ENCODE peak calls at places on chromosomes 5 and 9, in six cellular contexts. T, L, O, S, B and J are unnamed samples.
A peak's percentile ranks its signal among the peaks of the same experiment; 100 is the strongest.

GRCh38 chr5:120368923-120369715 is 95.0 kb upstream of the PRR16 start:
- DNase-seq in T (no peak), L (no peak), O (no peak), S (no peak), B (no peak), J (no peak)

GRCh38 chr5:28543699-28544098 is 1505.3 kb upstream of the CDH9 start:
- DNase-seq in T (no peak), L (peak; percentile 5), O (no peak), S (no peak), B (no peak), J (no peak)

GRCh38 chr5:77379558-77380061 is 112.5 kb downstream of the WDR41 start:
- DNase-seq in T (no peak), L (no peak), O (peak; percentile 57), S (no peak), B (no peak), J (no peak)

GRCh38 chr9:95079461-95079860 is 238.0 kb downstream of the FANCC start:
- DNase-seq in T (no peak), L (no peak), O (no peak), S (no peak), B (no peak), J (no peak)

GRCh38 chr9:92001244-92001643 is 51.2 kb upstream of the ROR2 start:
- DNase-seq in T (no peak), L (no peak), O (no peak), S (no peak), B (no peak), J (no peak)

GRCh38 chr5:177300236-177300880 is 3.2 kb downstream of the RAB24 start:
- DNase-seq in T (peak; percentile 53), L (peak; percentile 71), O (peak; percentile 58), S (peak; percentile 55), B (no peak), J (peak; percentile 62)

GRCh38 chr5:143101134-143101533 is 302.4 kb downstream of the NR3C1 start:
- DNase-seq in T (no peak), L (no peak), O (peak; percentile 61), S (no peak), B (no peak), J (no peak)

GRCh38 chr9:36551129-36551528 is 21.6 kb upstream of the MELK start:
- DNase-seq in T (no peak), L (peak; percentile 55), O (no peak), S (no peak), B (no peak), J (no peak)

GRCh38 chr9:7387844-7388243 is 411.7 kb downstream of the DMAC1 start:
- DNase-seq in T (no peak), L (no peak), O (no peak), S (no peak), B (no peak), J (no peak)

GRCh38 chr9:34866614-34867013 is 91.5 kb upstream of the PHF24 start:
- DNase-seq in T (no peak), L (no peak), O (no peak), S (no peak), B (no peak), J (no peak)

GRCh38 chr5:90983148-90983547 is 400.0 kb downstream of the ARRDC3 start:
- DNase-seq in T (no peak), L (peak; percentile 95), O (no peak), S (peak; percentile 33), B (no peak), J (no peak)

GRCh38 chr5:135211791-135212190 is 177.8 kb upstream of the PITX1 start:
- DNase-seq in T (no peak), L (no peak), O (no peak), S (no peak), B (no peak), J (no peak)

GRCh38 chr9:131727184-131727785 is 12.6 kb downstream of the RAPGEF1 start:
- DNase-seq in T (no peak), L (peak; percentile 71), O (no peak), S (no peak), B (no peak), J (no peak)

GRCh38 chr5:142783601-142784291 is 13.6 kb downstream of the ARHGAP26 start:
- DNase-seq in T (peak; percentile 55), L (no peak), O (peak; percentile 28), S (peak; percentile 18), B (no peak), J (no peak)

GRCh38 chr5:177369050-177369912 is 11.6 kb downstream of the RGS14 start:
- DNase-seq in T (no peak), L (no peak), O (peak; percentile 62), S (no peak), B (no peak), J (no peak)

GRCh38 chr5:137282216-137282615 is 216.9 kb downstream of the SPOCK1 start:
- DNase-seq in T (no peak), L (peak; percentile 38), O (no peak), S (no peak), B (no peak), J (no peak)

GRCh38 chr9:18668944-18669343 is 195.0 kb downstream of the ADAMTSL1 start:
- DNase-seq in T (no peak), L (no peak), O (no peak), S (no peak), B (no peak), J (no peak)

GRCh38 chr9:33469891-33470290 is 3.8 kb downstream of the NOL6 start:
- DNase-seq in T (peak; percentile 13), L (no peak), O (no peak), S (no peak), B (no peak), J (no peak)

GRCh38 chr5:7615566-7616061 is 219.7 kb downstream of the ADCY2 start:
- DNase-seq in T (no peak), L (peak; percentile 27), O (no peak), S (no peak), B (no peak), J (no peak)

GRCh38 chr5:139708877-139709586 is 60.9 kb downstream of the CXXC5 start:
- DNase-seq in T (peak; percentile 44), L (peak; percentile 63), O (peak; percentile 56), S (no peak), B (no peak), J (no peak)

GRCh38 chr5:93209476-93209875 is 371.5 kb downstream of the NR2F1-AS1 start:
- DNase-seq in T (no peak), L (no peak), O (no peak), S (no peak), B (no peak), J (no peak)

GRCh38 chr9:124869466-124869985 is 7.6 kb downstream of the ARPC5L start:
- DNase-seq in T (no peak), L (no peak), O (no peak), S (no peak), B (no peak), J (peak; percentile 37)

GRCh38 chr9:108184941-108185340 is 670.8 kb downstream of the ACTL7B start:
- DNase-seq in T (no peak), L (peak; percentile 85), O (no peak), S (no peak), B (no peak), J (no peak)

GRCh38 chr9:91187965-91188344 is 173.8 kb downstream of the AUH start:
- DNase-seq in T (no peak), L (peak; percentile 87), O (no peak), S (peak; percentile 93), B (no peak), J (no peak)

GRCh38 chr5:56358703-56359428 is 125.7 kb upstream of the ANKRD55 start:
- DNase-seq in T (no peak), L (peak; percentile 47), O (no peak), S (peak; percentile 81), B (peak; percentile 28), J (no peak)

GRCh38 chr5:53366245-53366644 is 114.2 kb upstream of the FST start:
- DNase-seq in T (no peak), L (peak; percentile 32), O (no peak), S (no peak), B (no peak), J (no peak)

GRCh38 chr5:37495210-37495609 is 116.1 kb downstream of the WDR70 start:
- DNase-seq in T (no peak), L (peak; percentile 65), O (no peak), S (no peak), B (no peak), J (no peak)

GRCh38 chr5:172854451-172854871 is 20.4 kb downstream of the ERGIC1 start:
- DNase-seq in T (peak; percentile 62), L (no peak), O (no peak), S (no peak), B (no peak), J (no peak)

GRCh38 chr9:121765021-121765950 is 113.9 kb downstream of the DAB2IP start:
- DNase-seq in T (no peak), L (peak; percentile 47), O (no peak), S (no peak), B (no peak), J (no peak)

GRCh38 chr5:163503106-163504090 is 2.0 kb upstream of the MAT2B start:
- DNase-seq in T (no peak), L (peak; percentile 62), O (peak; percentile 35), S (no peak), B (no peak), J (no peak)
- TF ChIP-seq CTCF in T (no peak), L (peak; percentile 11), O (peak; percentile 46), S (peak; percentile 48), B (no peak), J (no peak)

GRCh38 chr5:83031391-83031790 is 45.8 kb downstream of the TMEM167A start:
- DNase-seq in T (no peak), L (peak; percentile 21), O (no peak), S (no peak), B (no peak), J (no peak)
- TF ChIP-seq CTCF in T (no peak), L (no peak), O (no peak), S (no peak), B (no peak), J (no peak)

GRCh38 chr9:109311731-109312130 is 9.1 kb downstream of the EPB41L4B start:
- DNase-seq in T (no peak), L (no peak), O (peak; percentile 43), S (no peak), B (no peak), J (no peak)
- TF ChIP-seq CTCF in T (no peak), L (no peak), O (no peak), S (no peak), B (no peak), J (no peak)

GRCh38 chr5:150161242-150162141 is 5.1 kb upstream of the CDX1 start:
- DNase-seq in T (peak; percentile 73), L (no peak), O (peak; percentile 86), S (no peak), B (peak; percentile 88), J (peak; percentile 70)
- TF ChIP-seq CTCF in T (peak; percentile 94), L (peak; percentile 89), O (peak; percentile 87), S (peak; percentile 99), B (no peak), J (peak; percentile 65)

DNA sequence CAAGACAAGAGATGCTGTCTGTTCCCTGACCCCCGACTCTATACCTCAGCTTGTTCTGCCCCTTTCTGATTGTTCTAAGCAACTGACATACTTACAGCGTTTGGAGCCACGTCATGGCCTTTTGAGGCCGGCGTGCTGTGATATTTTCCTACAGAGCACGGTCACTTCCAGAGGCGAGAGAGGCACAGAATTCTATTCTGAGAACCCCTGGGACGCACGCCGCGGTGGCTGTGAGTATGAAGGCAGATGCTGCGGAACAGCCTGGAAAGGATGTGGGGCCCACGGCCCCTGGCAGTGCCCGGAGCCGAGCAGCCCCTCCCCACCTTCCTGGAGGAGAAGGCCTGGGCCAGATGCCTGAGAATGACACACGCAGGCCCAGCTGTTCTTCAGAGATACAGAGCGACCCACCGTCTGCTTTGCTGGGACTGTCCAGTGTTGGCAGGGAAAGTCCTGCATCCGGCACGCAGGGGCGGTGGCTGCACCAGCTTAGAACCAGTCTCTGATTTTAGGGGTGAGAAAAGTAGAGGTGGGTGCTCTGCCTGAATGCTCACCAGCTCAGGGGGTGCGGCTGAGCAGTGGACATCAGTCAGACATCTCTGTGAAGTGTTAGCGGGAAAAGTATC is 116.6 kb upstream of the LPCAT1 start:
- DNase-seq in T (no peak), L (no peak), O (no peak), S (no peak), B (no peak), J (no peak)
- TF ChIP-seq CTCF in T (no peak), L (no peak), O (no peak), S (no peak), B (no peak), J (no peak)